ENCODE peak calls at places on chromosomes 7 and 10, in seven cellular contexts. M, D, K, T, F, Z and E are unnamed samples.

GRCh38 chr7:151309306-151309705 is 32.3 kb upstream of the NUB1 start:
- DNase-seq in M (no peak), D (peak; percentile 25), K (peak; percentile 24), T (no peak), F (no peak), Z (no peak), E (peak; percentile 40)

GRCh38 chr10:43808136-43808535 is 159.5 kb upstream of the ZNF32 start:
- DNase-seq in M (no peak), D (peak; percentile 16), K (no peak), T (no peak), F (no peak), Z (no peak), E (no peak)

GRCh38 chr7:1567893-1568292 is 1.9 kb downstream of the PSMG3 start:
- DNase-seq in M (no peak), D (no peak), K (no peak), T (no peak), F (no peak), Z (peak; percentile 71), E (no peak)

GRCh38 chr7:151306374-151306773 is 35.2 kb upstream of the NUB1 start:
- DNase-seq in M (no peak), D (no peak), K (no peak), T (no peak), F (no peak), Z (no peak), E (no peak)

GRCh38 chr10:61760943-61761824 is 98.5 kb downstream of the CABCOCO1 start:
- DNase-seq in M (peak; percentile 13), D (peak; percentile 79), K (no peak), T (no peak), F (no peak), Z (no peak), E (no peak)

GRCh38 chr7:37432240-37432917 is 16.3 kb downstream of the ELMO1 start:
- DNase-seq in M (no peak), D (no peak), K (no peak), T (no peak), F (no peak), Z (no peak), E (no peak)

GRCh38 chr10:13102002-13102794 is 2.2 kb downstream of the OPTN start:
- DNase-seq in M (peak; percentile 45), D (no peak), K (no peak), T (no peak), F (no peak), Z (no peak), E (no peak)

GRCh38 chr7:114481995-114482394 is 67.4 kb downstream of the FOXP2 start:
- DNase-seq in M (no peak), D (no peak), K (no peak), T (no peak), F (no peak), Z (no peak), E (no peak)

GRCh38 chr7:74248156-74248555 is 6.0 kb downstream of the RFC2 start:
- DNase-seq in M (no peak), D (no peak), K (no peak), T (no peak), F (no peak), Z (no peak), E (no peak)

GRCh38 chr10:31961675-31962074 is 33.0 kb upstream of the ARHGAP12 start:
- DNase-seq in M (no peak), D (peak; percentile 93), K (no peak), T (no peak), F (no peak), Z (no peak), E (peak; percentile 39)

GRCh38 chr7:20112646-20113045 is 104.5 kb downstream of the MACC1 start:
- DNase-seq in M (no peak), D (no peak), K (no peak), T (no peak), F (no peak), Z (no peak), E (no peak)

GRCh38 chr7:117084286-117084685 is 131.0 kb downstream of the ST7 start:
- DNase-seq in M (no peak), D (no peak), K (no peak), T (no peak), F (no peak), Z (no peak), E (no peak)

GRCh38 chr7:108066486-108066885 is 63.5 kb upstream of the LAMB1 start:
- DNase-seq in M (no peak), D (no peak), K (no peak), T (no peak), F (no peak), Z (no peak), E (peak; percentile 70)

GRCh38 chr10:114767589-114768393 is 53.8 kb upstream of the FHIP2A start:
- DNase-seq in M (peak; percentile 32), D (no peak), K (no peak), T (no peak), F (peak; percentile 20), Z (no peak), E (no peak)

GRCh38 chr10:5364916-5365434 is at the start of gene UCN3:
- DNase-seq in M (no peak), D (no peak), K (no peak), T (no peak), F (no peak), Z (no peak), E (no peak)

GRCh38 chr7:148147438-148147837 is 443.1 kb upstream of the C7orf33 start:
- DNase-seq in M (no peak), D (no peak), K (no peak), T (no peak), F (no peak), Z (no peak), E (no peak)

GRCh38 chr10:76405932-76406331 is 974.5 kb downstream of the LRMDA start:
- DNase-seq in M (no peak), D (no peak), K (no peak), T (no peak), F (no peak), Z (no peak), E (no peak)

GRCh38 chr10:13334556-13334955 is 13.5 kb downstream of the SEPHS1 start:
- DNase-seq in M (no peak), D (no peak), K (no peak), T (no peak), F (no peak), Z (no peak), E (no peak)